ENCODE peak calls at places on chromosome 6, in eight cellular contexts. E is AG09309, F is foreskin fibroblast, P is right atrium auricular region, M is astrocyte of the cerebellum, N is psoas muscle, C is mesendoderm, Y is MM.1S. G is an unnamed sample.

GRCh38 chr6:162726997-162727346 is 594 bp downstream of the PRKN start:
- DNase-seq in Y (peak; percentile 6), F (peak; percentile 35), C (peak; percentile 22), P (no peak), N (no peak), E (no peak), M (no peak), G (no peak)

GRCh38 chr6:80214436-80215022 is 108.1 kb downstream of the BCKDHB start:
- DNase-seq in F (peak; percentile 80), M (peak; percentile 53), P (no peak), Y (peak; percentile 49), N (no peak), C (peak; percentile 62), E (peak; percentile 24), G (no peak)

GRCh38 chr6:22149081-22149480 is 147.8 kb downstream of the PRL start:
- DNase-seq in Y (no peak), M (no peak), P (no peak), N (no peak), F (no peak), C (no peak), E (no peak), G (no peak)

GRCh38 chr6:32969685-32970412 is 1.5 kb downstream of the BRD2 start:
- DNase-seq in M (peak; percentile 71), P (peak; percentile 78), E (peak; percentile 89), Y (peak; percentile 72), N (peak; percentile 88), C (peak; percentile 97), F (peak; percentile 99), G (no peak)

GRCh38 chr6:34046617-34047016 is 99.3 kb downstream of the GRM4 start:
- DNase-seq in P (no peak), M (no peak), N (no peak), F (no peak), C (no peak), E (no peak), Y (no peak), G (no peak)

GRCh38 chr6:27668442-27669275 is 195.8 kb upstream of the ZNF184 start:
- DNase-seq in C (peak; percentile 95), M (no peak), F (peak; percentile 79), P (no peak), E (no peak), N (no peak), Y (peak; percentile 37), G (no peak)

GRCh38 chr6:14638562-14638931 is 521.0 kb downstream of the CD83 start:
- DNase-seq in C (no peak), Y (no peak), E (no peak), F (no peak), M (no peak), N (no peak), P (no peak), G (no peak)

GRCh38 chr6:121506761-121507754 is 71.6 kb downstream of the GJA1 start:
- DNase-seq in E (no peak), C (peak; percentile 37), Y (no peak), P (no peak), M (no peak), N (peak; percentile 56), F (peak; percentile 61), G (no peak)

GRCh38 chr6:89985744-89986493 is 91.7 kb downstream of the GJA10 start:
- DNase-seq in E (peak; percentile 78), P (no peak), C (no peak), Y (no peak), F (peak; percentile 88), M (peak; percentile 88), N (peak; percentile 51), G (no peak)

GRCh38 chr6:32244946-32245398 is 21.1 kb upstream of the NOTCH4 start:
- DNase-seq in M (peak; percentile 22), P (peak; percentile 80), F (peak; percentile 90), E (peak; percentile 27), N (peak; percentile 89), Y (peak; percentile 52), C (peak; percentile 76), G (no peak)

GRCh38 chr6:130967502-130968469 is 95.3 kb downstream of the EPB41L2 start:
- DNase-seq in N (no peak), C (no peak), M (no peak), E (no peak), P (no peak), F (peak; percentile 49), Y (no peak), G (no peak)

GRCh38 chr6:167789358-167789757 is 37.4 kb upstream of the AFDN start:
- DNase-seq in M (no peak), F (no peak), E (no peak), Y (no peak), N (no peak), C (no peak), P (no peak), G (no peak)

GRCh38 chr6:167791036-167791779 is 35.5 kb upstream of the AFDN start:
- DNase-seq in P (no peak), N (no peak), Y (no peak), F (no peak), M (no peak), E (no peak), C (no peak), G (no peak)

GRCh38 chr6:167788531-167788903 is 38.2 kb upstream of the AFDN start:
- DNase-seq in N (no peak), F (no peak), Y (no peak), C (no peak), E (no peak), M (no peak), P (peak; percentile 13), G (no peak)

GRCh38 chr6:167787896-167788530 is 38.7 kb upstream of the AFDN start:
- DNase-seq in E (no peak), F (no peak), C (no peak), M (no peak), P (peak; percentile 36), N (no peak), Y (no peak), G (no peak)

DNA sequence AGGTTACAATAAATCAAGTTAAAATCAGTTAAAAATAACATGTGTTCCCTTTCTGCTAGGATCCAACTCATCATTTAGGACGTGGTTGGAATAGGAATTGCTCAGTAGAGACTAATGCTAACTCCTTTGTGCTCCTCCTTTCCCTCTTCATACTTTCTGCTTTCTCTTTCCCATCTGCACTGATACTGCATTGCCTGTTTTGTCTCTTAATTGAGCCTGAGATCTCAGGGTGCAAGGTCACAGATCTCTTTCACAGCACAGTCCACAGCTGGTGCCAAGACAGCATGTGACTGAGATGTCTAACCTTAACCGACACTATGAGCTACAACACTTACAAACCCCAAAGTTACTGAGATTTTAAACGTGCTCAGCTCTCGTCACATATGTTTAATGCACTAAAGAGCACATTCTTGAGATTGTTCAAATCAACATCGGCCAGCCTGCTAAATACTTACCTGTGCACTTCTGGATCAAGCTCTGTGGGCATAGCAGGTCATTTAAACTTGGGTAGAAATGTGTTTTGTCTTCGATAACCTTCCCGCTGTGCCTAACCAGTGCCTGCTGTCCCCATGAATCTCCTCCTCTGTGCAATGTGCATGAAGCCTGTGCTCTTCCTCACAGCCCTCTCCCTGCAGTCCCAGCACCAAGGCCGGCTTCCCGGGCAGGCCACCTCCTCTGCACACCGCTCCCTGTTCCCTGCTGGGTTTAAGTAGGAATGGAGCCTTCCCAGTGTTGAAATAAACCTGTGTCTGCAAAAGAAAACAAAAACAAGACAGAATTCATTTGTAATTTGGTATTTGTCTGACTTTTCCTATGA is 39.6 kb upstream of the AFDN start:
- DNase-seq in C (no peak), F (no peak), P (peak; percentile 30), Y (no peak), N (no peak), M (no peak), E (no peak), G (no peak)
- H3K4me3 ChIP-seq in C (no peak overlapping the region), F (no peak overlapping the region), P (no peak overlapping the region), Y (no peak overlapping the region), N (no peak overlapping the region), M (no peak overlapping the region), E (no peak overlapping the region), G (no peak overlapping the region)

GRCh38 chr6:108969776-108970175 is 121.6 kb downstream of the ARMC2 start:
- DNase-seq in P (no peak), E (no peak), C (no peak), F (peak; percentile 31), Y (no peak), M (no peak), N (no peak), G (no peak)
- H3K4me3 ChIP-seq in P (no peak overlapping the region), E (no peak overlapping the region), C (no peak overlapping the region), F (no peak overlapping the region), Y (no peak overlapping the region), M (no peak overlapping the region), N (no peak overlapping the region), G (no peak overlapping the region)

GRCh38 chr6:43060034-43060754 is 763 bp downstream of the KLC4 start:
- DNase-seq in N (no peak), F (no peak), C (peak; percentile 79), E (no peak), P (no peak), Y (no peak), M (no peak), G (no peak)

GRCh38 chr6:43059168-43060033 is at the start of the genes KLC4 and MRPL2:
- DNase-seq in E (peak; percentile 90), P (peak; percentile 99), M (peak; percentile 98), F (peak; percentile 99), N (peak; percentile 99), Y (peak; percentile 98), C (peak; percentile 100), G (peak; percentile 96)

GRCh38 chr6:43060755-43061633 is 1.6 kb downstream of the KLC4 start:
- DNase-seq in C (no peak), M (no peak), P (no peak), Y (no peak), E (no peak), N (no peak), F (no peak), G (no peak)

GRCh38 chr6:43061861-43062260 is 2.4 kb downstream of the KLC4 start:
- DNase-seq in C (no peak), E (no peak), Y (no peak), P (no peak), N (no peak), M (no peak), F (peak; percentile 58), G (no peak)

GRCh38 chr6:43062818-43063217 is 3.4 kb downstream of the KLC4 start:
- DNase-seq in Y (no peak), F (no peak), N (no peak), E (no peak), C (no peak), M (no peak), P (no peak), G (no peak)
- H3K4me3 ChIP-seq in Y (no peak overlapping the region), F (no peak overlapping the region), N (no peak overlapping the region), E (no peak overlapping the region), C (no peak overlapping the region), M (no peak overlapping the region), P (no peak overlapping the region), G (no peak overlapping the region)

GRCh38 chr6:81753709-81754678 is 1.5 kb upstream of the TENT5A start:
- DNase-seq in E (no peak), N (peak; percentile 92), Y (peak; percentile 70), M (no peak), C (peak; percentile 73), F (peak; percentile 89), P (peak; percentile 91), G (no peak)

GRCh38 chr6:81752969-81753708 is 658 bp upstream of the TENT5A start:
- DNase-seq in P (peak; percentile 94), E (peak; percentile 77), N (peak; percentile 96), M (peak; percentile 44), Y (peak; percentile 71), F (peak; percentile 99), C (peak; percentile 65), G (no peak)

GRCh38 chr6:81750660-81751387 is 1.7 kb downstream of the TENT5A start:
- DNase-seq in C (peak; percentile 27), M (no peak), N (no peak), F (peak; percentile 55), Y (no peak), P (no peak), E (no peak), G (no peak)

GRCh38 chr6:81751388-81752083 is 945 bp downstream of the TENT5A start:
- DNase-seq in Y (no peak), F (peak; percentile 74), P (peak; percentile 74), E (no peak), N (peak; percentile 83), M (no peak), C (peak; percentile 39), G (no peak)

GRCh38 chr6:81752084-81752968 is at the start of gene TENT5A:
- DNase-seq in M (peak; percentile 55), N (peak; percentile 95), Y (peak; percentile 87), E (peak; percentile 79), F (peak; percentile 97), C (peak; percentile 95), P (peak; percentile 95), G (peak; percentile 80)
- H3K4me3 ChIP-seq in M (peak within 1 kb of the TSS; percentile 87), N (peak within 1 kb of the TSS; percentile 75), Y (peak within 1 kb of the TSS; percentile 92), E (peak within 1 kb of the TSS; percentile 69), F (peak within 1 kb of the TSS; percentile 87), C (peak within 1 kb of the TSS; percentile 76), P (peak within 1 kb of the TSS; percentile 95), G (peak within 1 kb of the TSS; percentile 95)